ENCODE peak calls at places on chromosomes 1 and 21, in four cellular contexts. J, Q, K and L are unnamed samples. For H3K4me1, the result is how much of the 10 kb centered on the place peaks cover.

GRCh38 chr1:207050428-207050767 is 610 bp downstream of the YOD1 start:
- DNase-seq in K (no peak), J (peak), Q (peak), L (no peak)

GRCh38 chr1:234214129-234214910 is 158.9 kb upstream of the COA6 start:
- DNase-seq in K (peak), J (peak), Q (no peak), L (no peak)

GRCh38 chr1:30257742-30258380 is 465.5 kb downstream of the MATN1 start:
- DNase-seq in K (no peak), J (no peak), Q (no peak), L (no peak)

GRCh38 chr1:245288796-245289195 is 134.0 kb downstream of the KIF26B start:
- DNase-seq in J (no peak), Q (no peak), K (no peak), L (no peak)

GRCh38 chr1:73333847-73334503 is 864.0 kb downstream of the LRRIQ3 start:
- DNase-seq in J (no peak), Q (no peak), K (no peak), L (no peak)

GRCh38 chr1:151537112-151537511 is 3.0 kb upstream of the TUFT1 start:
- DNase-seq in K (no peak), J (no peak), Q (no peak), L (no peak)

GRCh38 chr1:119294728-119295127 is 73.9 kb upstream of the HAO2 start:
- DNase-seq in Q (peak), K (peak), J (no peak), L (no peak)

GRCh38 chr1:242690849-242691602 is 166.5 kb upstream of the PLD5 start:
- DNase-seq in J (no peak), K (no peak), Q (peak), L (peak)

GRCh38 chr1:5551274-5551966 is 440.8 kb downstream of the NPHP4 start:
- DNase-seq in K (no peak), Q (no peak), J (no peak), L (no peak)

GRCh38 chr1:161069731-161070270 is at the start of gene ARHGAP30:
- DNase-seq in J (peak), K (peak), Q (peak), L (peak)

GRCh38 chr1:183039985-183040447 is 16.8 kb downstream of the LAMC1 start:
- DNase-seq in K (no peak), J (no peak), Q (no peak), L (no peak)

GRCh38 chr21:34029724-34030528 is 43.5 kb upstream of the MRPS6 start:
- DNase-seq in Q (peak), K (peak), J (peak), L (no peak)

GRCh38 chr1:32215629-32216505 is 6.3 kb downstream of the TMEM234 start:
- DNase-seq in K (peak), J (no peak), Q (peak), L (peak)

GRCh38 chr1:53584446-53585102 is 125.4 kb downstream of the DMRTB1 start:
- DNase-seq in K (peak), J (no peak), Q (no peak), L (no peak)

GRCh38 chr21:35511298-35512162 is 462.4 kb upstream of the RUNX1 start:
- DNase-seq in K (no peak), J (no peak), Q (no peak), L (no peak)

DNA sequence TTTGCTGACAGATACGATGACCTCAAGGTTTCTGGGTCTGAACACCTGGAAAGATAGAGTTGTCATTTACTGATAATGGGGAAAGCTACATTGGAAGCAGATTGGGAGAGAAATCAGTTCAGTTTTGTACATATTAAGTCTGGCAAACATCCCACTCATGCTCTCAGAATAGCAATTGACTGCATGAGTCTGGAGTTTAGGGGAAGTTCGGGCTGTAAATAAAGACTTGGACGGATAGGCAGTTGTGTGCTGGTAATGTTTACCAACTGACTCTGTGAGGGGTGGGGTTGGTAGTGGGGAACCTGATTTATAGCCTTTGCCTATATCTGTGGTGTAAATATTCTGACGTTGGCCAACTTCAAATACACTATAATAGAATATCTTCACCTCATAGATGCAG is 4.0 kb downstream of the H6PD start:
- DNase-seq in Q (no peak), K (no peak), J (no peak), L (no peak)
- H3K4me1 ChIP-seq in Q (under half), K (under half), J (under half), L (half or more)

GRCh38 chr1:63461661-63462230 is 61.3 kb downstream of the ITGB3BP start:
- DNase-seq in J (no peak), Q (no peak), K (no peak), L (no peak)

GRCh38 chr1:63463248-63463647 is 59.8 kb downstream of the ITGB3BP start:
- DNase-seq in J (no peak), Q (no peak), K (no peak), L (no peak)

GRCh38 chr1:63466759-63467158 is 56.3 kb downstream of the ITGB3BP start:
- DNase-seq in J (no peak), K (peak), Q (no peak), L (no peak)
- TF ChIP-seq CTCF in J (no peak), K (peak), Q (no peak), L (peak)

GRCh38 chr1:185438936-185439335 is 121.9 kb upstream of the IVNS1ABP start:
- DNase-seq in Q (no peak), J (no peak), K (no peak), L (no peak)
- H3K4me3 ChIP-seq in Q (no peak), J (no peak), K (no peak), L (no peak)

DNA sequence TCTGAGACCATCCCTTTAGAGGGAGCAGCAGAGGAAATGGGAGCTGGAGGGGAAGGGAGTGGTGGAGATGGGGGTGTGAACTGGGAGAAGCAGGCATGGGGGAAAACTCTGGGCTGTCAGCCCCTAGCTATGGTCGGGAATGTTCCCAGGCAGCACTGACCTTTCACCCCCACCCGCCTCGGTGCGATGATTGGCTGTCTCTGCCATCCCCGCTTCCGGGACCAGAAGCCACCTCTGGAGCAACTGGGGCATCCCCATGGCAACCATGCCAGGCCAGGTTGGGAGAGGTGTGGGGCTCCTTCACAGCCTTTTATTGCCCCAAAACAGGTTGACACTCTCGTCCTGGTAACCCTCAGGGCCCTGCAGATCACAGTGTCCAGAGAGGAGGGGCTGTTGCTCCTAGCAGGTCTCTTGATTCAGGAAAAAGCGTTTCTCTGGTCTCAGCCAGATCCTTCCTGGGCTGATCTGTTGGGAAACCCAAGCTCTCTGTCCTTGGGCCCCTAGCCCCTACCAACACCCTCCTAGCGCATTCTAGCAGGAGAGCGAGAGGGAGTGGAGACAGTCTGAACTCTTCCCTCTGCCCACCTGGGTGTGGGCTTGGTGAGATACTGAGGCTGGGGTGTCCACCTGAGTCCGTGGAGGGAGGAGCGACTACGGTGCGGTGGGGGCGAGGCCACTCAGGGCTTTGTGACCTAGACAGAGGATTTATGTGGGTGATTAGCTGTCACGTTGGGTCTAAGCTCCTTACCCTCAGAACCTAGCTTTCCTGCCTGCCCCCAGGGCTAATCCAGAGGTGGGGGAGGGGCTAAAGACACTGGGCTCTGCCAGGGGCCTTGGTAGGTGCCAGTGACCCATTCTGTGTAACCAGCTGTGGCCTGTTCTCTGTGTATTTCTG is 12.2 kb upstream of the SLC6A9 start:
- DNase-seq in J (no peak), K (peak), Q (no peak), L (no peak)
- H3K4me1 ChIP-seq in J (under half), K (under half), Q (under half), L (under half)

GRCh38 chr1:6987940-6988339 is 202.7 kb downstream of the CAMTA1 start:
- DNase-seq in K (no peak), J (no peak), Q (no peak), L (no peak)
- TF ChIP-seq CTCF in K (peak), J (no peak), Q (no peak), L (no peak)